ENCODE peak calls at places on chromosomes 13 and 19, in seven cellular contexts. P is cardiac muscle cell, Z is Calu3, J is fibroblast of mammary gland, E is hepatocyte, R is dorsolateral prefrontal cortex, I is fibroblast of lung. V is an unnamed sample.

GRCh38 chr13:110352735-110353134 is 45.7 kb downstream of the COL4A2 start:
- DNase-seq in P (no peak), Z (no peak), J (no peak), E (no peak), R (no peak), I (no peak), V (no peak)

GRCh38 chr13:45219938-45220375 is 19.1 kb upstream of the KCTD4 start:
- DNase-seq in P (peak; percentile 46), Z (peak; percentile 28), J (peak; percentile 77), E (no peak), R (no peak), I (peak; percentile 94), V (peak; percentile 83)

GRCh38 chr13:80379245-80379644 is 38.3 kb upstream of the SPRY2 start:
- DNase-seq in P (peak; percentile 64), Z (no peak), J (peak; percentile 91), E (peak; percentile 14), R (no peak), I (peak; percentile 59), V (peak; percentile 15)

GRCh38 chr19:39829702-39830275 is 4.2 kb downstream of the DYRK1B start:
- DNase-seq in P (no peak), Z (no peak), J (no peak), E (no peak), R (no peak), I (no peak), V (no peak)

GRCh38 chr19:38062959-38063786 is 156.2 kb downstream of the SIPA1L3 start:
- DNase-seq in P (no peak), Z (no peak), J (peak; percentile 22), E (no peak), R (no peak), I (peak; percentile 43), V (no peak)

GRCh38 chr19:13411899-13412298 is 94.4 kb downstream of the CACNA1A start:
- DNase-seq in P (no peak), Z (no peak), J (no peak), E (no peak), R (no peak), I (no peak), V (no peak)

GRCh38 chr19:56351208-56351607 is 36.6 kb upstream of the ZSCAN5A start:
- DNase-seq in P (no peak), Z (no peak), J (no peak), E (no peak), R (no peak), I (no peak), V (no peak)

GRCh38 chr19:492091-492531 is 4.2 kb upstream of the MADCAM1 start:
- DNase-seq in P (no peak), Z (no peak), J (no peak), E (peak; percentile 33), R (no peak), I (no peak), V (peak; percentile 11)

GRCh38 chr19:35643255-35644205 is 2.0 kb downstream of the ETV2 start:
- DNase-seq in P (peak; percentile 86), Z (peak; percentile 88), J (peak; percentile 62), E (peak; percentile 93), R (peak; percentile 52), I (peak; percentile 76), V (peak; percentile 69)

GRCh38 chr13:38301236-38301635 is 48.4 kb upstream of the UFM1 start:
- DNase-seq in P (no peak), Z (no peak), J (no peak), E (no peak), R (no peak), I (no peak), V (no peak)

GRCh38 chr19:38033658-38034150 is 126.7 kb downstream of the SIPA1L3 start:
- DNase-seq in P (no peak), Z (no peak), J (no peak), E (no peak), R (no peak), I (peak; percentile 82), V (no peak)

GRCh38 chr13:91155512-91156114 is 191.9 kb upstream of the MIR17HG start:
- DNase-seq in P (no peak), Z (peak; percentile 13), J (no peak), E (peak; percentile 65), R (no peak), I (no peak), V (no peak)

GRCh38 chr13:70375718-70376117 is 267.5 kb upstream of the KLHL1 start:
- DNase-seq in P (no peak), Z (no peak), J (no peak), E (no peak), R (no peak), I (no peak), V (no peak)

GRCh38 chr19:46366620-46367277 is 19.9 kb downstream of the PPP5C start:
- DNase-seq in P (no peak), Z (no peak), J (no peak), E (no peak), R (no peak), I (no peak), V (no peak)

GRCh38 chr19:48969276-48970138 is 4.4 kb downstream of the FTL start:
- DNase-seq in P (no peak), Z (no peak), J (peak; percentile 51), E (no peak), R (no peak), I (no peak), V (peak; percentile 51)

GRCh38 chr13:20728579-20729300 is 25.2 kb downstream of the IL17D start:
- DNase-seq in P (no peak), Z (no peak), J (peak; percentile 31), E (no peak), R (no peak), I (no peak), V (peak; percentile 60)

GRCh38 chr13:76711515-76712182 is 174.6 kb downstream of the KCTD12 start:
- DNase-seq in P (peak; percentile 98), Z (no peak), J (peak; percentile 91), E (peak; percentile 61), R (no peak), I (peak; percentile 94), V (peak; percentile 99)

GRCh38 chr13:113034451-113035208 is 65.6 kb downstream of the MCF2L start:
- DNase-seq in P (peak; percentile 69), Z (peak; percentile 17), J (peak; percentile 66), E (peak; percentile 67), R (no peak), I (peak; percentile 36), V (peak; percentile 76)

GRCh38 chr13:89061821-89062220 is 1390.7 kb downstream of the SLITRK5 start:
- DNase-seq in P (no peak), Z (no peak), J (no peak), E (no peak), R (no peak), I (no peak), V (no peak)

GRCh38 chr19:33186835-33187540 is 7.1 kb upstream of the LRP3 start:
- DNase-seq in P (no peak), Z (no peak), J (no peak), E (no peak), R (no peak), I (no peak), V (no peak)

GRCh38 chr13:48896312-48896711 is 79.4 kb upstream of the FNDC3A start:
- DNase-seq in P (peak; percentile 49), Z (no peak), J (peak; percentile 84), E (no peak), R (no peak), I (peak; percentile 68), V (peak; percentile 39)

GRCh38 chr13:109145631-109146030 is 516.2 kb downstream of the MYO16 start:
- DNase-seq in P (peak; percentile 84), Z (no peak), J (peak; percentile 84), E (peak; percentile 81), R (no peak), I (peak; percentile 64), V (peak; percentile 78)

GRCh38 chr13:25738342-25738771 is 313.5 kb downstream of the SHISA2 start:
- DNase-seq in P (peak; percentile 62), Z (no peak), J (no peak), E (peak; percentile 56), R (no peak), I (peak; percentile 82), V (peak; percentile 19)

GRCh38 chr19:18603255-18603957 is 3.2 kb downstream of the CRLF1 start:
- DNase-seq in P (peak; percentile 33), Z (no peak), J (no peak), E (no peak), R (no peak), I (peak; percentile 32), V (peak; percentile 26)
- TF ChIP-seq CTCF in P (peak; percentile 39), Z (no peak), J (peak; percentile 24), E (peak; percentile 15), R (no peak), I (peak; percentile 35), V (peak; percentile 49)

DNA sequence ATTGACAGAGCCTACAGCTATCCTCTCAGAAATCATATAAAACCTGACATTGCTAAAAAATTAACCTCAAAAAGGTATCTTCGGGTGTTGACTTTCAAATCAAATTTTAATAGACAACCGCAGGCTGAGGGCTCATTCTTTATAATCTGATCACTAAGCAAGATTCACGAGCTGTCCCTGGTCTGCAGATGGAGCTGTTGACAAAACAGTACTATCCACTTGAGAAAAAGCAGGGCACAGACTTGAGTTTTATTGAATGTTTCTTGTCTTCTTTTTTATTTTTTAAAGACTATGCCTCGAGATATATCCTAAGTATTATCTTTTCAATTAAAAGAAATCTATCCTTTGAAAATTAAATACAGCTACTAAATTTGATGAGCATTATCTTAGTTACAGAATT is 540.5 kb downstream of the PCDH9 start:
- DNase-seq in P (peak; percentile 60), Z (no peak), J (peak; percentile 37), E (peak; percentile 26), R (no peak), I (peak; percentile 38), V (peak; percentile 37)
- TF ChIP-seq CTCF in P (peak; percentile 51), Z (no peak), J (peak; percentile 33), E (peak; percentile 50), R (peak; percentile 49), I (peak; percentile 57), V (peak; percentile 13)

GRCh38 chr13:22757530-22758120 is 423.2 kb upstream of the SGCG start:
- DNase-seq in P (peak; percentile 28), Z (no peak), J (peak; percentile 14), E (peak; percentile 39), R (no peak), I (no peak), V (peak; percentile 7)
- TF ChIP-seq CTCF in P (peak; percentile 39), Z (no peak), J (peak; percentile 21), E (peak; percentile 74), R (peak; percentile 50), I (peak; percentile 44), V (peak; percentile 6)

GRCh38 chr13:111575276-111575675 is 254.8 kb downstream of the TEX29 start:
- DNase-seq in P (no peak), Z (no peak), J (no peak), E (no peak), R (no peak), I (no peak), V (no peak)

GRCh38 chr13:111575719-111576118 is 255.3 kb downstream of the TEX29 start:
- DNase-seq in P (no peak), Z (no peak), J (no peak), E (no peak), R (no peak), I (no peak), V (no peak)

GRCh38 chr13:111573362-111573761 is 252.9 kb downstream of the TEX29 start:
- DNase-seq in P (no peak), Z (no peak), J (no peak), E (no peak), R (no peak), I (no peak), V (no peak)

GRCh38 chr13:111572956-111573355 is 252.5 kb downstream of the TEX29 start:
- DNase-seq in P (no peak), Z (no peak), J (no peak), E (no peak), R (no peak), I (no peak), V (no peak)

DNA sequence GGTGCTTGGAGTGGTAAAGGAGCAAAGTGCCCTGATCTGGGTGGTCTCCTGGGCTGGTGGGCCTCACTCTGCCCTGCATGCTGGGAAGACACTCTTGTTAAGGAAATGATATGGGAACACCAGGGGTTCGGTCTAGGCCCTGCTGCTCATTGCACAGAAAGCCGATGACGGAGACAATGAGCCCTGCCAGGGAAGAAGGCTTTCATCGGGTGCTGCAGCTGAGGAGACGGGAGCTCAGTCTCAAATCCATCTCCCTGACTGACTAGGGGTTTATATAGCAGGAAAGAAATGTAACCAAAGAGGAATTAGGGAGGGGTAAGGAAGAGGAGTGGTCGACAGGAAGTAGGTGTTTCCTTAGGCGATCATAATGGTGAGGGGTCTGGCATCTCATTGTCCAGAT is 253.4 kb downstream of the TEX29 start:
- DNase-seq in P (no peak), Z (no peak), J (no peak), E (no peak), R (no peak), I (no peak), V (no peak)
- TF ChIP-seq CTCF in P (no peak), Z (no peak), J (no peak), E (no peak), R (no peak), I (no peak), V (no peak)

V was measured in fibroblast of the aortic adventitia.